ENCODE peak calls at places on chromosome 20, in five cellular contexts. I, F, B, U and D are unnamed samples.

GRCh38 chr20:39897781-39898466 is 791.1 kb downstream of the MAFB start:
- DNase-seq in B (no peak), I (no peak), U (no peak), F (no peak), D (no peak)

GRCh38 chr20:38315290-38315966 is 11.5 kb downstream of the BPI start:
- DNase-seq in I (no peak), B (peak), F (peak), U (no peak), D (no peak)

GRCh38 chr20:22719250-22719649 is 134.9 kb upstream of the FOXA2 start:
- DNase-seq in U (no peak), I (no peak), F (no peak), B (no peak), D (no peak)

GRCh38 chr20:8646026-8646425 is 422.9 kb upstream of the PLCB4 start:
- DNase-seq in I (no peak), F (no peak), U (no peak), B (peak), D (no peak)

GRCh38 chr20:44134897-44135810 is 51.8 kb downstream of the JPH2 start:
- DNase-seq in U (no peak), F (no peak), I (no peak), B (peak), D (no peak)

GRCh38 chr20:20780127-20780822 is 67.8 kb upstream of the RALGAPA2 start:
- DNase-seq in I (peak), F (peak), U (no peak), B (no peak), D (no peak)

GRCh38 chr20:63316502-63316921 is 23.5 kb downstream of the COL20A1 start:
- DNase-seq in I (no peak), B (no peak), U (no peak), F (no peak), D (no peak)

GRCh38 chr20:17671051-17671450 is 11.0 kb downstream of the RRBP1 start:
- DNase-seq in U (no peak), B (no peak), I (no peak), F (no peak), D (no peak)

GRCh38 chr20:36482044-36482473 is 59.3 kb upstream of the MYL9 start:
- DNase-seq in B (no peak), U (no peak), F (peak), I (no peak), D (no peak)

GRCh38 chr20:1858859-1859258 is 36.3 kb upstream of the SIRPA start:
- DNase-seq in U (no peak), B (no peak), I (no peak), F (no peak), D (no peak)

GRCh38 chr20:8449120-8449519 is 317.1 kb downstream of the PLCB1 start:
- DNase-seq in U (no peak), B (peak), F (peak), I (no peak), D (no peak)

GRCh38 chr20:59032713-59033059 is 551 bp upstream of the ATP5F1E start:
- DNase-seq in U (no peak), F (peak), B (peak), I (peak), D (no peak)

GRCh38 chr20:49318430-49319203 is 40.8 kb upstream of the ZNFX1 start:
- DNase-seq in F (peak), B (no peak), U (no peak), I (peak), D (no peak)